ENCODE peak calls at places on chromosomes 7 and 10, in six cellular contexts. S, J, D, V, F and C are unnamed samples.

GRCh38 chr7:86326847-86327246 is 316.9 kb upstream of the GRM3 start:
- DNase-seq in S (no peak), J (no peak), D (no peak), V (no peak), F (no peak), C (no peak)

GRCh38 chr10:23186697-23187096 is 5.4 kb upstream of the PTF1A start:
- DNase-seq in S (no peak), J (no peak), D (no peak), V (no peak), F (no peak), C (no peak)

GRCh38 chr10:86753638-86754434 is 2.6 kb upstream of the BMPR1A start:
- DNase-seq in S (no peak), J (no peak), D (no peak), V (no peak), F (no peak), C (no peak)

GRCh38 chr7:86647340-86648094 is 3.8 kb downstream of the GRM3 start:
- DNase-seq in S (no peak), J (no peak), D (no peak), V (no peak), F (no peak), C (no peak)

GRCh38 chr7:3897430-3898385 is 596.7 kb downstream of the SDK1 start:
- DNase-seq in S (peak; percentile 34), J (peak; percentile 40), D (peak; percentile 25), V (no peak), F (peak; percentile 42), C (peak; percentile 35)

GRCh38 chr7:129739427-129739826 is 127.9 kb downstream of the NRF1 start:
- DNase-seq in S (peak; percentile 10), J (no peak), D (no peak), V (no peak), F (no peak), C (no peak)

GRCh38 chr7:40382145-40382544 is 247.3 kb downstream of the SUGCT start:
- DNase-seq in S (no peak), J (no peak), D (no peak), V (no peak), F (no peak), C (no peak)

GRCh38 chr7:19024261-19024660 is 93.2 kb downstream of the TWIST1 start:
- DNase-seq in S (peak; percentile 65), J (no peak), D (no peak), V (no peak), F (no peak), C (no peak)

GRCh38 chr7:156544199-156544598 is 96.4 kb upstream of the RNF32 start:
- DNase-seq in S (no peak), J (no peak), D (no peak), V (no peak), F (no peak), C (no peak)

GRCh38 chr7:12315049-12315448 is 88.6 kb downstream of the VWDE start:
- DNase-seq in S (no peak), J (no peak), D (no peak), V (no peak), F (peak; percentile 54), C (no peak)

GRCh38 chr7:118152149-118152548 is 31.8 kb upstream of the LSM8 start:
- DNase-seq in S (no peak), J (no peak), D (no peak), V (no peak), F (no peak), C (no peak)

GRCh38 chr10:91162050-91162494 is 58.4 kb upstream of the PCGF5 start:
- DNase-seq in S (peak; percentile 58), J (no peak), D (no peak), V (peak; percentile 36), F (no peak), C (no peak)

GRCh38 chr7:32892521-32893224 is 1.1 kb upstream of the KBTBD2 start:
- DNase-seq in S (peak; percentile 83), J (peak; percentile 53), D (peak; percentile 22), V (peak; percentile 25), F (peak; percentile 52), C (no peak)